ENCODE peak calls at places on chromosomes 7 and 10, in eight cellular contexts. J is vagina, W is cardiac muscle cell, H is BE2C, D is PC-3, S is endodermal cell, V is testis, R is lower lobe of right lung. Q is an unnamed sample. For H3K36me3, the result is how much of the 10 kb centered on the place peaks cover.

GRCh38 chr10:30027057-30028005 is 32.1 kb downstream of the JCAD start:
- DNase-seq in H (no peak), S (peak), V (peak), J (no peak), W (no peak), D (peak), R (peak), Q (peak)

GRCh38 chr10:132361581-132362101 is 29.6 kb downstream of the LRRC27 start:
- DNase-seq in H (no peak), S (no peak), D (no peak), V (no peak), R (no peak), J (no peak), W (no peak), Q (no peak)

GRCh38 chr10:78963074-78964034 is 105.4 kb upstream of the ZMIZ1 start:
- DNase-seq in J (no peak), H (no peak), R (no peak), S (peak), W (no peak), V (no peak), D (no peak), Q (no peak)

GRCh38 chr10:124688889-124689670 is 55.1 kb downstream of the FAM53B start:
- DNase-seq in J (no peak), V (no peak), W (no peak), R (peak), D (no peak), S (no peak), H (no peak), Q (no peak)

GRCh38 chr10:15083674-15084501 is 4.7 kb downstream of the ACBD7 start:
- DNase-seq in D (no peak), H (no peak), V (no peak), R (no peak), J (no peak), S (no peak), W (no peak), Q (no peak)

GRCh38 chr10:36608866-36609265 is 516.5 kb upstream of the ANKRD30A start:
- DNase-seq in W (peak), J (no peak), D (peak), R (no peak), H (no peak), V (no peak), S (no peak), Q (no peak)

GRCh38 chr7:21999896-22000295 is 54.2 kb upstream of the CDCA7L start:
- DNase-seq in R (no peak), J (no peak), W (no peak), D (peak), V (no peak), H (no peak), S (no peak), Q (no peak)

GRCh38 chr7:116924741-116925140 is 28.6 kb upstream of the ST7 start:
- DNase-seq in W (no peak), H (no peak), R (no peak), D (peak), S (no peak), J (no peak), V (no peak), Q (no peak)

GRCh38 chr10:113003032-113003431 is 53.0 kb downstream of the TCF7L2 start:
- DNase-seq in S (no peak), W (no peak), R (no peak), J (no peak), V (no peak), H (no peak), D (no peak), Q (no peak)

GRCh38 chr10:104736006-104736405 is 94.9 kb downstream of the SORCS3 start:
- DNase-seq in D (no peak), S (no peak), W (no peak), V (no peak), H (no peak), R (no peak), J (no peak), Q (no peak)

GRCh38 chr7:42174391-42174848 is 62.6 kb downstream of the GLI3 start:
- DNase-seq in H (no peak), S (no peak), V (no peak), R (no peak), D (peak), W (no peak), J (no peak), Q (no peak)

GRCh38 chr7:19939746-19940145 is 166.3 kb upstream of the TMEM196 start:
- DNase-seq in H (no peak), V (no peak), J (no peak), W (peak), R (no peak), S (no peak), D (peak), Q (no peak)

GRCh38 chr7:70183278-70183677 is 585.0 kb downstream of the AUTS2 start:
- DNase-seq in H (no peak), R (no peak), D (no peak), W (no peak), V (no peak), J (no peak), S (peak), Q (no peak)

GRCh38 chr7:23418046-23418445 is 52.2 kb downstream of the IGF2BP3 start:
- DNase-seq in W (peak), J (no peak), S (no peak), R (no peak), H (no peak), V (no peak), D (peak), Q (no peak)

DNA sequence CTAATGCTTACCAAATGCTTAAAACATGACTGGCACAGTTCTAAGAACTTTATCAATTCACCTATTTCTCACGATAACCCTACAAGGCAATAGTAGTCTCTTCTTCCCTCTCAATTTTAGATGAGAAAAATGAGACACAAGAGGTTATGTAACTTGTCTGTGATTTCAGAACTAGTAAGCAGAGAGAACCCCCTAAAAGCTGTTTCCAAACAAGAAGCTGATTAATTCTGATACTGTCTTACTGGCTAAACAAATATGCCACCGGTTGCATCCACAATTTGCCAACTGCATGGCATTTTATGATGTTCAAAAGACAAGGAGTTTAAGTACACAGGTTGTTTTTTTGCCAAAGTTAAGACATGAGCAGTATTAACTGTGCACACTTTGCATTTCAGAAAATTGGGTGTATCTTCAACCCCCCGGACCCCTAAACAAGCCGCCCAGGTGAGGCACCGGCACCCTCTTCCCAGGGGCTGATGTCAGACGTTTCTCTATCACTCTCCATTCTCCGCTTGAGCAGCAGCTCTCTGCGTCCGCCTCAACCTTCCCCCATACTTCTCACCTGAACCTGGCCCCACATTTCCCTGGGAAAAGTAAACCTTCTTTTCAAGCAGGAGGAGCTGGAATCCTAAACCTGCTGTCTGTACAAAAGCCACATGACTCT is 21.7 kb downstream of the RSU1 start:
- DNase-seq in W (no peak), D (no peak), V (no peak), S (no peak), J (no peak), H (no peak), R (no peak), Q (no peak)
- TF ChIP-seq CTCF in W (no peak), D (no peak), V (no peak), S (no peak), J (no peak), H (no peak), R (no peak), Q (no peak)

GRCh38 chr7:131548371-131548770 is 8.1 kb downstream of the PODXL start:
- DNase-seq in R (no peak), S (no peak), W (no peak), D (no peak), V (no peak), J (no peak), H (no peak), Q (no peak)
- H3K36me3 ChIP-seq in R (under half), S (half or more), W (under half), D (under half), V (under half), J (under half), H (under half), Q (under half)

GRCh38 chr7:1298938-1299885 is 66.5 kb downstream of the UNCX start:
- DNase-seq in W (no peak), D (no peak), H (no peak), J (no peak), V (no peak), R (no peak), S (peak), Q (no peak)
- H3K4me3 ChIP-seq in W (no peak), D (no peak), H (no peak), J (no peak), V (no peak), R (no peak), S (no peak), Q (no peak)

DNA sequence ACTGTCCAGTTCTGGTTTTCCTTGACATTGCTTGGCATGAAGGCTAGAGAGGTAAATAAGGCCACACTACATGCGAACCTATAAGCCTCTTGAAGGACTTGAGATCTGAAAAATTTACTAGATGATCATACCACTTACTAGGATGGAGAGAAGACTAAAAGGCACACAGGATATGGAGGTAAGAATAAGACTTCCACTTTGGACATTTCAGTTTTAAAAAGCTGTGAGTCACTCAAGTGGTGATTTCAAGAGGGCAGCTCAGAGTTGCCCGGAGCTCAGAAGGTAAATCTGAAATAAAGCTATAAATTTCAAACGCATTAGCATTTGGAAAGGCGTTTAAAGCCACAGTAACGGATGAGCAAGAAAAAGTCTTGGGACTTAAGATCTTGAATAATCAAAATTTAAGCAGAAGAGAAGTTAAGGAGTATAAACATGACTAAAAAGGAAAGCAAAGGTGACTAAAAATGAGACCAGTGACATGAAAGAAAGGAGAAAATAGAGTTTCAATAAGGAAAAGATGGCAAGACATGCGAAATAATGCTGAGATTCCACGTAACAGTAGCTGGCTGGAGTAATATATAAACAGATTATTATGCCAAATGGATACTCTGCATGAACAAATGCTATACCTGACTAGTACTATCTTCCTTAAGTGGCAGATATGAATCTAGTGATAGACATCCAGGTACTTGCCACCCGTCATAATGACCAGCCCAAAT is 68.3 kb downstream of the SNX13 start:
- DNase-seq in D (no peak), H (no peak), J (no peak), W (no peak), R (no peak), S (no peak), V (no peak), Q (no peak)
- TF ChIP-seq CTCF in D (no peak), H (no peak), J (no peak), W (no peak), R (no peak), S (no peak), V (no peak), Q (no peak)

DNA sequence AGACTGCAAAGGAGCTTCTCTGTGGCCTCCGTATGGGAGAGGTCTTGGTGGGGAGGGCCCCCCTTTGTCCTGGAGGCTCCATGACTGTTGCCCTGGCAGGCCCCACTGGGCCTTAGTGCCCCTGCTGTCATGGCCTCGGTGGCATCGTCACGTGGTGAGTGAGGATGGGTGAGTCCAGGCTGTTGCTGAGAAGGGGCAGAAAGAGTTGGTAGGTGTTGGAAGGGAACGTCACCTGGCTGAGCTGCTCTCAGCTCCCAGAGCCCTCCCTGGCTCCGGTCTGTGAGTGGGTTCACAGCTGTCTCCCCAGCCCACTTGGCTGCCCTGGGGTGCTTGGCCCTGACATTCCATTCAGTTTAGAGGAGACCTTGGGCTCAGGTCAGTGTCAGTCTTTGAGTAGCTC is 16.1 kb downstream of the SFRP5 start:
- DNase-seq in W (no peak), D (no peak), H (no peak), J (no peak), R (no peak), S (no peak), V (no peak), Q (no peak)
- H3K36me3 ChIP-seq in W (under half), D (under half), H (under half), J (under half), R (half or more), S (half or more), V (under half), Q (under half)

GRCh38 chr7:64045301-64046040 is at the start of gene ZNF727:
- DNase-seq in D (no peak), V (peak), R (peak), J (no peak), H (no peak), S (no peak), W (no peak), Q (peak)
- H3K4me3 ChIP-seq in D (no peak), V (peak), R (peak), J (peak), H (no peak), S (no peak), W (no peak), Q (peak)

GRCh38 chr10:75926763-75927162 is 495.3 kb downstream of the LRMDA start:
- DNase-seq in H (peak), W (peak), S (peak), V (no peak), R (no peak), J (no peak), D (no peak), Q (no peak)
- TF ChIP-seq CTCF in H (peak), W (peak), S (no peak), V (no peak), R (no peak), J (peak), D (no peak), Q (no peak)

DNA sequence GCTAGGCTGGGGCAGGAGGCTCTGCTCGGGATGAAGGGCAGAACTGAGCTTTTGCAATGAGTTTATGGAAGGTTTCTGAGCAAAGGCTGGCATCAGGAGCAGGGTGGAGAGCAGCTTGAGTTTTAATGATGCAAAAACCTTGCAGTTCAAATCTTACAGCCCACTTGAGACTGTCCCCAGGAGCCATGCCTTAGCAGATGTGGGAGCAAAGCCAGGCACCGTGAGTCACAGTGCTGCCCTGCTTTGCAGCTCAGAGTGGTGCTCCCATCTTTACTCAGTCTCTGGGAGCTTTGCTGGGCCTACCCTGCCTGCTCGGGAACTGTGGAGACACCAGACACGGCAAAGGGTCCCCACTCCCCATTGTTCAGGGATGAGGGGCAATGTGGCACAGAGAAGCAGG is 122.4 kb upstream of the NPS start:
- DNase-seq in R (no peak), H (no peak), J (no peak), V (no peak), D (no peak), W (no peak), S (no peak), Q (no peak)
- H3K36me3 ChIP-seq in R (under half), H (under half), J (under half), V (under half), D (under half), W (under half), S (under half), Q (half or more)

DNA sequence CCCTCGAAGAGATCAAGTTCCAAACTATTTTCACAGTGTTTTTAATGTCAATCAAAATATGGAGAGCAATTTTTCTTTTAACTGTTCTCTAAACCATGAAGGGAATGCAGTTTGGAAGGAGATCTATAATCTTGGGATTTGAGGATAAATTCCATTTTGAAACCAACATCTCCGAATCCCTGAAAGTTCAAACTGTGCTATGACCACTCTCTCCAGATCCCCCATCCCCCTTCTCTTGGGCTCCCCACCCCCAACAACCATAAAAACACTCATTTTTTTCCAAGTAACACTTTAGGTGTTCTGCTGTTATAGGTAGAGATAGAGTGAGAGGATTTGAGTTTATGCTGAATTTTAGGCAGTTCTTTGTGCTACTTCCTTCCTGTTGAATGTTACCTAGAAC is 1.7 kb downstream of the CALD1 start:
- DNase-seq in S (no peak), R (no peak), H (no peak), W (no peak), V (no peak), J (no peak), D (no peak), Q (no peak)
- H3K4me3 ChIP-seq in S (peak), R (peak), H (no peak), W (peak), V (peak), J (peak), D (peak), Q (peak)

Q was measured in heart right ventricle.